ENCODE peak calls at places on chromosomes 6 and 20, in four cellular contexts. U, M, H and W are unnamed samples.

GRCh38 chr6:111533087-111533784 is 50.2 kb upstream of the REV3L start:
- DNase-seq in U (no peak), M (no peak), H (no peak), W (no peak)

GRCh38 chr6:148954934-148955915 is 208.4 kb downstream of the UST start:
- DNase-seq in U (no peak), M (no peak), H (peak; percentile 8), W (no peak)

GRCh38 chr6:106539931-106540330 is 89.4 kb downstream of the RTN4IP1 start:
- DNase-seq in U (no peak), M (no peak), H (peak; percentile 22), W (no peak)

GRCh38 chr6:41519305-41519747 is 26.9 kb upstream of the FOXP4 start:
- DNase-seq in U (no peak), M (no peak), H (no peak), W (no peak)

GRCh38 chr20:13644010-13644409 is 5.3 kb upstream of the TASP1 start:
- DNase-seq in U (no peak), M (no peak), H (no peak), W (no peak)

GRCh38 chr20:46167080-46167479 is 49.0 kb downstream of the CD40 start:
- DNase-seq in U (no peak), M (no peak), H (no peak), W (no peak)

GRCh38 chr6:71579902-71580301 is 291.3 kb downstream of the OGFRL1 start:
- DNase-seq in U (no peak), M (no peak), H (no peak), W (no peak)

GRCh38 chr6:148593130-148593812 is 153.6 kb upstream of the UST start:
- DNase-seq in U (no peak), M (no peak), H (no peak), W (no peak)

GRCh38 chr20:33488201-33488600 is 1.7 kb upstream of the CBFA2T2 start:
- DNase-seq in U (no peak), M (no peak), H (no peak), W (no peak)